ENCODE peak calls at places on chromosomes 11 and 22, in eight cellular contexts. C is body of pancreas, O is HCT116, X is tibial artery, J is A549, S is HAP-1, Y is colonic mucosa, I is fibroblast of lung. U is an unnamed sample. For H3K9me3, the result is how much of the 10 kb centered on the place peaks cover.

GRCh38 chr11:116901211-116901610 is 63.8 kb upstream of the APOA1 start:
- DNase-seq in C (no peak), J (no peak), O (no peak), S (no peak), Y (no peak), I (no peak), X (no peak), U (no peak)

GRCh38 chr22:45998638-45999378 is 21.8 kb upstream of the WNT7B start:
- DNase-seq in J (no peak), I (no peak), O (no peak), Y (no peak), S (no peak), C (no peak), X (no peak), U (no peak)

GRCh38 chr11:64854157-64854533 is 9.7 kb upstream of the CDC42BPG start:
- DNase-seq in Y (no peak), O (no peak), S (no peak), I (no peak), C (no peak), X (no peak), J (no peak), U (no peak)

GRCh38 chr11:35515224-35515623 is 10.2 kb downstream of the PAMR1 start:
- DNase-seq in S (no peak), O (no peak), J (no peak), Y (no peak), I (peak), X (no peak), C (no peak), U (no peak)

GRCh38 chr11:120208012-120208441 is 2.8 kb upstream of the OAF start:
- DNase-seq in Y (no peak), I (no peak), C (peak), S (no peak), X (no peak), J (no peak), O (no peak), U (no peak)

GRCh38 chr22:35930933-35931332 is 97.7 kb downstream of the RBFOX2 start:
- DNase-seq in O (peak), X (no peak), C (no peak), I (peak), S (peak), J (peak), Y (no peak), U (no peak)

GRCh38 chr11:83265331-83265730 is 20.8 kb downstream of the CCDC90B start:
- DNase-seq in S (no peak), J (no peak), O (no peak), Y (no peak), I (no peak), C (no peak), X (no peak), U (no peak)

GRCh38 chr22:44682556-44683168 is 19.3 kb upstream of the PRR5 start:
- DNase-seq in C (no peak), X (no peak), Y (no peak), O (no peak), I (no peak), J (no peak), S (no peak), U (no peak)

GRCh38 chr11:64924910-64925284 is 408 bp downstream of the PPP2R5B start:
- DNase-seq in O (no peak), X (no peak), C (peak), Y (peak), S (no peak), J (no peak), I (no peak), U (no peak)

GRCh38 chr22:25051983-25052710 is 99.6 kb downstream of the KIAA1671 start:
- DNase-seq in C (peak), I (no peak), O (no peak), J (no peak), Y (peak), S (no peak), X (no peak), U (no peak)

GRCh38 chr22:49007013-49007653 is 820.5 kb downstream of the BRD1 start:
- DNase-seq in O (no peak), J (no peak), Y (peak), X (peak), C (peak), I (no peak), S (no peak), U (no peak)
- H3K9me3 ChIP-seq in O (under half), J (under half), Y (under half), X (under half), C (under half), I (under half), S (under half), U (under half)

GRCh38 chr11:113470233-113470632 is 5.0 kb downstream of the DRD2 start:
- DNase-seq in J (no peak), C (no peak), I (no peak), O (no peak), X (no peak), Y (no peak), S (no peak), U (no peak)

GRCh38 chr11:113465786-113466185 is 9.4 kb downstream of the DRD2 start:
- DNase-seq in I (no peak), S (no peak), Y (no peak), J (no peak), O (no peak), X (no peak), C (no peak), U (no peak)

GRCh38 chr11:113462830-113463229 is 12.4 kb downstream of the DRD2 start:
- DNase-seq in O (no peak), X (no peak), Y (no peak), S (no peak), C (no peak), J (no peak), I (no peak), U (no peak)

GRCh38 chr11:113468666-113469345 is 6.4 kb downstream of the DRD2 start:
- DNase-seq in I (peak), C (no peak), X (no peak), Y (no peak), J (no peak), S (no peak), O (no peak), U (no peak)

DNA sequence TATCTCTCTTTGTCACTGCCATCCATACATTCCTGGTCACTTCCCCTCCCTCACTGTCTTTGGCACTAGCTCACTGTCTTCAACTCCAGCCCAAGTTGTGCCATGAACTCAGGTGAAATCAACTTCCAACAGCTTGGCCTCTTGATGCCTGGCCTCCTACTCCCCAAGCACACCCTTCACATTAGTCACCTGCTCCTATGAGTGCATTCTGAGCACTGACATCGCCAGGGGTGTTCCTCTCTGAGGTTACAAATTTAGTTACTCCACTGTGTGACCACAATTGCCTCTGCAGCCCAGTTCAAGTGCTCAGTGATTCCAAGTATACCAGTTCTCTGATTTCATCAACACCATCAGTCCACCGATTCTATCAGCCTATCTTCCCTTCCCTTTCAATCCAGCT is 10.8 kb downstream of the DRD2 start:
- DNase-seq in C (no peak), O (no peak), Y (no peak), X (no peak), I (no peak), S (no peak), J (no peak), U (no peak)
- H3K9me3 ChIP-seq in C (under half), O (under half), Y (under half), X (under half), I (under half), S (under half), J (under half), U (under half)

GRCh38 chr11:101269390-101269789 is 139.8 kb upstream of the PGR start:
- DNase-seq in C (no peak), S (no peak), Y (no peak), I (no peak), O (no peak), J (no peak), X (no peak), U (no peak)
- H3K9me3 ChIP-seq in C (under half), S (under half), Y (under half), I (under half), O (under half), J (under half), X (under half), U (under half)

GRCh38 chr22:48927591-48927990 is 900.1 kb downstream of the BRD1 start:
- DNase-seq in J (no peak), C (no peak), X (peak), Y (no peak), I (no peak), S (no peak), O (no peak), U (no peak)
- H3K9me3 ChIP-seq in J (under half), C (under half), X (under half), Y (under half), I (under half), S (under half), O (under half), U (under half)

GRCh38 chr22:39581303-39581702 is 10.8 kb downstream of the CACNA1I start:
- DNase-seq in Y (no peak), O (no peak), I (no peak), C (no peak), J (no peak), S (no peak), X (no peak), U (no peak)
- H3K9me3 ChIP-seq in Y (under half), O (under half), I (under half), C (under half), J (under half), S (under half), X (under half), U (under half)

GRCh38 chr11:38226684-38227083 is 1628.6 kb upstream of the RAG2 start:
- DNase-seq in S (no peak), C (no peak), J (no peak), X (no peak), Y (no peak), O (no peak), I (peak), U (no peak)

DNA sequence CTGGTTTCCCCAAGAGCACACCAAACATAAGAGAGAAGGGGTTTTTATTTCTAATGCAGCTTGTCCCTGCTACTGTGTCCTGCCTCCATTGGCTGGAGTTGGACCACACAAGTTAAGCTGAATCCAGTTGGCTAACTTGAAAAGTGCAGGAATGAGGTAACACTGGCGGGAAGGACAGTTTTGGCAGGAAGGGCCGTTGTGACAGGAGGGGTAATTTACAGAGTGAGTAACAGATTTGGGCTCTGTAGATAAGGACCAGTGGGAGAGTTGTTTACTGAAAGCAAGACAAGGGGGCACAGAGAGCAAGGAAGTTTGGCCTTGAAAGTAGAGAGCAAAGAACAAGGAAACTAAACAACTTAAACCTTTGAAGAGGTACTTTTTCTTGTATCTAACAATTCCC is 1623.3 kb upstream of the RAG2 start:
- DNase-seq in S (no peak), I (no peak), O (no peak), C (no peak), Y (no peak), J (no peak), X (no peak), U (no peak)
- H3K9me3 ChIP-seq in S (under half), I (under half), O (under half), C (under half), Y (under half), J (under half), X (under half), U (under half)

GRCh38 chr22:29509298-29509697 is 29.3 kb downstream of the NEFH start:
- DNase-seq in C (no peak), O (no peak), S (no peak), Y (no peak), X (no peak), I (no peak), J (no peak), U (no peak)
- H3K9me3 ChIP-seq in C (under half), O (under half), S (under half), Y (under half), X (under half), I (under half), J (under half), U (under half)

GRCh38 chr11:5929984-5930383 is 12.1 kb upstream of the OR56A3 start:
- DNase-seq in X (no peak), I (no peak), O (no peak), C (no peak), Y (no peak), S (no peak), J (no peak), U (no peak)

GRCh38 chr11:5930614-5931013 is 11.4 kb upstream of the OR56A3 start:
- DNase-seq in I (no peak), J (no peak), O (no peak), S (no peak), X (no peak), Y (no peak), C (no peak), U (no peak)

GRCh38 chr11:5929571-5929970 is 12.5 kb upstream of the OR56A3 start:
- DNase-seq in O (no peak), C (no peak), Y (no peak), J (no peak), I (no peak), S (no peak), X (no peak), U (no peak)

GRCh38 chr11:5928811-5929210 is 13.2 kb upstream of the OR56A3 start:
- DNase-seq in O (no peak), J (no peak), I (no peak), X (no peak), Y (no peak), S (no peak), C (no peak), U (no peak)

GRCh38 chr11:5928269-5928668 is 13.8 kb upstream of the OR56A3 start:
- DNase-seq in I (no peak), X (no peak), C (no peak), O (no peak), Y (no peak), J (no peak), S (no peak), U (no peak)
- H3K9me3 ChIP-seq in I (under half), X (under half), C (under half), O (under half), Y (under half), J (under half), S (under half), U (under half)